ENCODE peak calls at places on chromosomes 13 and 19, in eight cellular contexts. H is CD8-positive, alpha-beta memory T cell; Y is colonic mucosa; I is A549; D is mesendoderm; Q is H9; B is CD8-positive, alpha-beta T cell; W is body of pancreas. T is an unnamed sample.
A peak's percentile ranks its signal among the peaks of the same experiment; 100 is the strongest.

GRCh38 chr19:6113616-6114188 is 3.4 kb upstream of the RFX2 start:
- DNase-seq in Q (no peak), H (no peak), D (no peak), B (no peak), Y (no peak), W (no peak), I (no peak), T (no peak)

GRCh38 chr19:3270908-3271307 is 46.4 kb downstream of the CELF5 start:
- DNase-seq in Y (no peak), B (peak; percentile 46), Q (peak; percentile 53), D (peak; percentile 81), H (peak; percentile 29), I (no peak), W (peak; percentile 35), T (peak; percentile 91)

GRCh38 chr19:54462713-54463530 is 656 bp downstream of the LENG9 start:
- DNase-seq in Q (peak; percentile 81), Y (peak; percentile 74), H (peak; percentile 76), D (peak; percentile 87), W (peak; percentile 83), I (no peak), B (peak; percentile 69), T (no peak)

GRCh38 chr19:33312065-33312464 is 9.7 kb upstream of the CEBPA start:
- DNase-seq in Q (no peak), Y (no peak), I (no peak), W (no peak), D (no peak), B (no peak), H (no peak), T (no peak)

GRCh38 chr13:39159971-39160370 is 121.7 kb downstream of the NHLRC3 start:
- DNase-seq in B (no peak), W (no peak), D (no peak), Y (no peak), H (no peak), Q (no peak), I (no peak), T (no peak)

GRCh38 chr19:46206176-46206575 is 23.4 kb upstream of the IGFL1 start:
- DNase-seq in I (no peak), H (no peak), Y (no peak), B (no peak), D (no peak), Q (no peak), W (no peak), T (no peak)

GRCh38 chr19:46610851-46611770 is 10.0 kb downstream of the CALM3 start:
- DNase-seq in Q (no peak), W (peak; percentile 4), Y (no peak), B (no peak), H (peak; percentile 23), D (no peak), I (no peak), T (no peak)

GRCh38 chr19:35895911-35896642 is 4.3 kb downstream of the NFKBID start:
- DNase-seq in Y (no peak), D (no peak), H (no peak), Q (no peak), I (no peak), W (no peak), B (no peak), T (no peak)

GRCh38 chr13:35566340-35566739 is 89.9 kb upstream of the MAB21L1 start:
- DNase-seq in H (no peak), D (no peak), B (peak; percentile 11), Q (no peak), W (no peak), I (no peak), Y (no peak), T (no peak)

GRCh38 chr13:113567681-113568080 is 16.9 kb upstream of the TFDP1 start:
- DNase-seq in W (no peak), I (no peak), B (peak; percentile 2), Q (no peak), H (no peak), D (no peak), Y (peak; percentile 6), T (no peak)

GRCh38 chr13:23868521-23868920 is 20.7 kb downstream of the MIPEP start:
- DNase-seq in Y (no peak), I (no peak), B (no peak), Q (no peak), W (no peak), D (no peak), H (no peak), T (no peak)

GRCh38 chr13:31722684-31723083 is 16.6 kb upstream of the RXFP2 start:
- DNase-seq in Q (no peak), B (no peak), I (no peak), W (no peak), D (no peak), Y (no peak), H (no peak), T (no peak)

GRCh38 chr19:18756896-18757295 is 34.2 kb downstream of the COMP start:
- DNase-seq in I (no peak), Y (no peak), W (no peak), Q (no peak), H (no peak), D (no peak), B (no peak), T (no peak)

GRCh38 chr13:113648218-113648615 is 9.8 kb downstream of the ATP4B start:
- DNase-seq in I (no peak), B (no peak), Q (no peak), H (no peak), Y (no peak), D (no peak), W (peak; percentile 4), T (no peak)

GRCh38 chr19:35656700-35657099 is 8.6 kb downstream of the COX6B1 start:
- DNase-seq in W (no peak), D (no peak), Q (no peak), B (no peak), Y (no peak), H (no peak), I (no peak), T (no peak)

GRCh38 chr19:39941615-39942507 is 7.4 kb upstream of the FCGBP start:
- DNase-seq in H (peak; percentile 84), Y (no peak), I (no peak), B (peak; percentile 59), W (no peak), Q (no peak), D (no peak), T (no peak)

GRCh38 chr19:52922841-52923781 is at the start of gene ZNF888:
- DNase-seq in Q (peak; percentile 95), B (peak; percentile 82), H (peak; percentile 80), W (peak; percentile 93), Y (peak; percentile 96), D (peak; percentile 92), I (no peak), T (peak; percentile 42)

GRCh38 chr19:34265221-34265650 is 10.9 kb downstream of the GARRE1 start:
- DNase-seq in Y (no peak), I (no peak), W (peak; percentile 31), D (peak; percentile 45), B (no peak), Q (peak; percentile 73), H (no peak), T (no peak)

GRCh38 chr13:54733639-54734038 is 1705.0 kb downstream of the OLFM4 start:
- DNase-seq in D (peak; percentile 87), H (no peak), Q (peak; percentile 49), W (no peak), B (no peak), I (no peak), Y (no peak), T (no peak)

GRCh38 chr19:42176990-42177685 is 40.3 kb downstream of the DEDD2 start:
- DNase-seq in H (peak; percentile 73), Y (peak; percentile 56), I (peak; percentile 90), Q (peak; percentile 79), B (peak; percentile 74), W (peak; percentile 76), D (peak; percentile 88), T (peak; percentile 58)

GRCh38 chr19:47227347-47228167 is 3.4 kb downstream of the BBC3 start:
- DNase-seq in W (peak; percentile 80), B (peak; percentile 51), Y (peak; percentile 91), I (peak; percentile 96), H (peak; percentile 25), D (peak; percentile 100), Q (peak; percentile 99), T (no peak)

GRCh38 chr13:28357247-28357825 is 137.6 kb downstream of the FLT1 start:
- DNase-seq in H (no peak), Y (no peak), D (peak; percentile 25), I (no peak), B (no peak), W (no peak), Q (no peak), T (no peak)
- H3K27ac ChIP-seq in H (no peak overlapping the region), Y (no peak overlapping the region), D (no peak overlapping the region), I (no peak overlapping the region), B (no peak overlapping the region), W (no peak overlapping the region), Q (no peak overlapping the region), T (peak overlapping the region; percentile 44)

DNA sequence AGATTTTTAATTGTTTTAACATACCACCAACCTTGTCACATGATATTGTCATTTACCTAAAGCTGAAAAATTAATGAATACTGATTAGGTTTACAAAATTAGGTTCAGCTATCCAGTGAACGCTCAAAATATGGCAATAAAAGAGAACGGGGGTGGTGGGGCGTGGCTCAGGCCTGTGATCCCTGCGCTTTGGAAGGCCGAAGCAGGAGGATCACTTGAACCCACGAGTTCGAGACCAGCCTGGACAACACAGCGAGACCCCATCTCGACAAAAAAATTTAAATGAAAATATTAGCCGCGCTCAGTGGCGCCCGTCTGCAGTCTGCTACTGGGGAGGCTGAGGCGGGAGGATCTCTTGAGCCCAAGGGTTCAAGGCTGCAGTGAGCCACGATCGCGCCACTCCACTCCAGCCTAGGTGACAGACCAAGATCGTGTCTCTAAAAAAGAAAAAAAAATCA is 516 bp upstream of the FAM32A start:
- DNase-seq in B (no peak), W (no peak), D (no peak), Y (no peak), H (no peak), Q (no peak), I (no peak), T (no peak)
- H3K27ac ChIP-seq in B (no peak overlapping the region), W (peak overlapping the region; percentile 80), D (no peak overlapping the region), Y (peak overlapping the region; percentile 59), H (no peak overlapping the region), Q (no peak overlapping the region), I (peak overlapping the region; percentile 95), T (peak overlapping the region; percentile 52)

GRCh38 chr13:59277106-59277505 is 886.6 kb downstream of the DIAPH3 start:
- DNase-seq in D (no peak), H (no peak), Y (no peak), Q (no peak), W (no peak), B (no peak), I (no peak), T (no peak)
- H3K27ac ChIP-seq in D (no peak overlapping the region), H (no peak overlapping the region), Y (no peak overlapping the region), Q (no peak overlapping the region), W (no peak overlapping the region), B (no peak overlapping the region), I (no peak overlapping the region), T (no peak overlapping the region)

DNA sequence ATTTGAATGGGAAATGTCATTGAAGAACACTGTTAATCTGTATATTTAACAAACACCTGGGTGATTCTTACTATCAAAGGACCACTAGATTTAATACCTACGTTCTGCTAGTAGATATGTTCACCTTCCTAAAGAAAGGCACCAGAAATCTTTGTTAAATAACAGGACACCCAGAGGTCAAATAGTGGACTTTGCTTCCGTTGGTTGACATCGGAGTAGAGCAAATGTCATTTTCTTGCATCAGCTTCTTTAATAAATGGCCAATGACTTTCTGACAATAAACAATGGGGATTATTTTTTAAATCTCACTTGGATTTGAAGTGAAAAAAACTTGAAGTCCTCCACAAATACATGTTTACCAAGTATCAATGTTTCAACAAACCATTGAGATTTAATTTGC is 111.1 kb downstream of the LACC1 start:
- DNase-seq in I (no peak), B (no peak), Y (no peak), Q (no peak), D (no peak), W (no peak), H (no peak), T (no peak)
- H3K27ac ChIP-seq in I (no peak overlapping the region), B (no peak overlapping the region), Y (no peak overlapping the region), Q (no peak overlapping the region), D (no peak overlapping the region), W (no peak overlapping the region), H (no peak overlapping the region), T (no peak overlapping the region)

GRCh38 chr13:29436721-29437250 is 158.7 kb downstream of the SLC7A1 start:
- DNase-seq in H (no peak), Q (no peak), D (no peak), I (no peak), Y (no peak), W (no peak), B (no peak), T (no peak)
- H3K27ac ChIP-seq in H (no peak overlapping the region), Q (no peak overlapping the region), D (no peak overlapping the region), I (no peak overlapping the region), Y (no peak overlapping the region), W (no peak overlapping the region), B (no peak overlapping the region), T (no peak overlapping the region)

T was measured in caudate nucleus.